ENCODE peak calls at places on chromosomes 12 and 14, in nine cellular contexts. One of them, this sample, is unnamed.

GRCh38 chr12:62581288-62582064 is 114.8 kb downstream of the MON2 start:
- DNase-seq in fibroblast of pulmonary artery: peak; percentile 81
- DNase-seq in cardiac fibroblast: peak; percentile 82
- DNase-seq in thoracic aorta: no peak
- DNase-seq in heart left ventricle: peak; percentile 50
- DNase-seq in type B pancreatic cell: no peak
- DNase-seq in transverse colon: no peak
- DNase-seq in nephron progenitor cell: no peak
- DNase-seq in dorsolateral prefrontal cortex: no peak
- DNase-seq in this sample: peak; percentile 53

GRCh38 chr12:132196038-132196872 is 52.0 kb downstream of the NOC4L start:
- DNase-seq in transverse colon: no peak
- DNase-seq in thoracic aorta: no peak
- DNase-seq in dorsolateral prefrontal cortex: no peak
- DNase-seq in fibroblast of pulmonary artery: no peak
- DNase-seq in type B pancreatic cell: no peak
- DNase-seq in nephron progenitor cell: no peak
- DNase-seq in cardiac fibroblast: no peak
- DNase-seq in heart left ventricle: no peak
- DNase-seq in this sample: peak; percentile 4

GRCh38 chr14:28751467-28752058 is 15.0 kb upstream of the FOXG1 start:
- DNase-seq in heart left ventricle: no peak
- DNase-seq in nephron progenitor cell: peak; percentile 62
- DNase-seq in transverse colon: no peak
- DNase-seq in thoracic aorta: no peak
- DNase-seq in cardiac fibroblast: peak; percentile 71
- DNase-seq in type B pancreatic cell: no peak
- DNase-seq in dorsolateral prefrontal cortex: peak; percentile 56
- DNase-seq in fibroblast of pulmonary artery: peak; percentile 78
- DNase-seq in this sample: peak; percentile 73

GRCh38 chr12:107622005-107622404 is 63.6 kb upstream of the PWP1 start:
- DNase-seq in type B pancreatic cell: no peak
- DNase-seq in nephron progenitor cell: peak; percentile 26
- DNase-seq in heart left ventricle: no peak
- DNase-seq in fibroblast of pulmonary artery: peak; percentile 11
- DNase-seq in thoracic aorta: no peak
- DNase-seq in transverse colon: no peak
- DNase-seq in cardiac fibroblast: peak; percentile 2
- DNase-seq in dorsolateral prefrontal cortex: no peak
- DNase-seq in this sample: peak; percentile 25

GRCh38 chr12:122060069-122060468 is 18.5 kb upstream of the MLXIP start:
- DNase-seq in type B pancreatic cell: no peak
- DNase-seq in cardiac fibroblast: peak; percentile 14
- DNase-seq in thoracic aorta: no peak
- DNase-seq in fibroblast of pulmonary artery: no peak
- DNase-seq in dorsolateral prefrontal cortex: no peak
- DNase-seq in nephron progenitor cell: no peak
- DNase-seq in transverse colon: no peak
- DNase-seq in heart left ventricle: peak; percentile 52
- DNase-seq in this sample: no peak

GRCh38 chr12:9118161-9118560 is 2.4 kb upstream of the A2M start:
- DNase-seq in fibroblast of pulmonary artery: no peak
- DNase-seq in dorsolateral prefrontal cortex: no peak
- DNase-seq in transverse colon: no peak
- DNase-seq in cardiac fibroblast: peak; percentile 4
- DNase-seq in heart left ventricle: no peak
- DNase-seq in type B pancreatic cell: no peak
- DNase-seq in thoracic aorta: no peak
- DNase-seq in nephron progenitor cell: no peak
- DNase-seq in this sample: no peak

GRCh38 chr14:68846466-68846865 is 53.6 kb upstream of the ZFP36L1 start:
- DNase-seq in dorsolateral prefrontal cortex: no peak
- DNase-seq in transverse colon: no peak
- DNase-seq in nephron progenitor cell: no peak
- DNase-seq in heart left ventricle: no peak
- DNase-seq in cardiac fibroblast: no peak
- DNase-seq in thoracic aorta: no peak
- DNase-seq in fibroblast of pulmonary artery: no peak
- DNase-seq in type B pancreatic cell: no peak
- DNase-seq in this sample: no peak

GRCh38 chr12:128008341-128008740 is 258.6 kb upstream of the TMEM132C start:
- DNase-seq in nephron progenitor cell: no peak
- DNase-seq in cardiac fibroblast: no peak
- DNase-seq in heart left ventricle: no peak
- DNase-seq in transverse colon: no peak
- DNase-seq in thoracic aorta: no peak
- DNase-seq in type B pancreatic cell: no peak
- DNase-seq in fibroblast of pulmonary artery: peak; percentile 3
- DNase-seq in dorsolateral prefrontal cortex: no peak
- DNase-seq in this sample: no peak

GRCh38 chr12:10147714-10148403 is 17.9 kb upstream of the CLEC7A start:
- DNase-seq in type B pancreatic cell: no peak
- DNase-seq in heart left ventricle: no peak
- DNase-seq in dorsolateral prefrontal cortex: no peak
- DNase-seq in fibroblast of pulmonary artery: no peak
- DNase-seq in thoracic aorta: no peak
- DNase-seq in nephron progenitor cell: no peak
- DNase-seq in cardiac fibroblast: no peak
- DNase-seq in transverse colon: no peak
- DNase-seq in this sample: no peak

GRCh38 chr14:79332504-79333197 is 878.7 kb downstream of the DIO2 start:
- DNase-seq in cardiac fibroblast: no peak
- DNase-seq in dorsolateral prefrontal cortex: no peak
- DNase-seq in type B pancreatic cell: no peak
- DNase-seq in fibroblast of pulmonary artery: no peak
- DNase-seq in heart left ventricle: no peak
- DNase-seq in nephron progenitor cell: no peak
- DNase-seq in thoracic aorta: no peak
- DNase-seq in transverse colon: no peak
- DNase-seq in this sample: no peak

DNA sequence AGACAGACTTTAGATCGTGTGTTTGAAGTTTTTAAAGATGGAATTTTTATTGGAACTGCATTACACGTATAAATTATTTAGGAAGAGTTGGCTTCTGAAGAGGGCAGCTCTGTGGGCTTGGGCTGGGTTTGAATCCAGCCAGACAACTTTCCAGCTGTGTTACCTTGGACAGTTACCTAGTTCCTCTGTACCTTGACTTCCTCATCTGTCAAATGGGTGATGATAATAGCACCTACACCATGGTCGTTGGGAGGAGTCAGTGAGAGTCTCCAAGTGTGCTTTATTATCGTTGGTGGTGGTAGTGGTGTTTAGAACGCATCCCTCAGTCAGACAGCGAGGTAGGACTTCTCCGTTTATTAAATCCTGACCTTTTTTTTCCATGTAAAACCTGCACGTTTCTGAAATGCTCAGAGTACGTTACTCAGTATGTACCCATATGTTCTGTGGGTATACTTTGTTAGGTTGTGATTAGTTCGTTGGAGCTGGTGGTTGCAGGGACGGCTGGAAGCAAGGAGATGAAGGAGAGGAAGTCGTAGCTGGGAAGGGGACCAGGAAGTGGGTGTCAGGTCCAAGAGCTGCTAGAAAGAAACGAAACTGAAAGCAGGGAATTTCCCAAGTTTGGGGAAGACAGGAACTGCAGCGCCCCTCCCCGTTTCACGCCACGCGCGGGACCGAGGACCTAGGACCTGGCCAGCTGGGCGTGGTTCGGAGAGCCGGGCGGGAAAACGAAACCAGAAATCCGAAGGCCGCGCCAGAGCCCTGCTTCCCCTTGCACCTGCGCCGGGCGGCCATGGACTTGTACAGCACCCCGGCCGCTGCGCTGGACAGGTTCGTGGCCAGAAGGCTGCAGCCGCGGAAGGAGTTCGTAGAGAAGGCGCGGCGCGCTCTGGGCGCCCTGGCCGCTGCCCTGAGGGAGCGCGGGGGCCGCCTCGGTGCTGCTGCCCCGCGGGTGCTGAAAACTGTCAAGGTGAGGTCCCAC is at the start of gene OAS3:
- DNase-seq in cardiac fibroblast: peak; percentile 84
- DNase-seq in heart left ventricle: peak; percentile 90
- DNase-seq in transverse colon: peak; percentile 90
- DNase-seq in fibroblast of pulmonary artery: peak; percentile 49
- DNase-seq in type B pancreatic cell: no peak
- DNase-seq in thoracic aorta: peak; percentile 54
- DNase-seq in dorsolateral prefrontal cortex: peak; percentile 66
- DNase-seq in nephron progenitor cell: peak; percentile 41
- DNase-seq in this sample: peak; percentile 79
- TF ChIP-seq CTCF in cardiac fibroblast: no peak
- TF ChIP-seq CTCF in heart left ventricle: no peak
- TF ChIP-seq CTCF in transverse colon: no peak
- TF ChIP-seq CTCF in fibroblast of pulmonary artery: no peak
- TF ChIP-seq CTCF in type B pancreatic cell: no peak
- TF ChIP-seq CTCF in thoracic aorta: no peak
- TF ChIP-seq CTCF in dorsolateral prefrontal cortex: peak; percentile 26
- TF ChIP-seq CTCF in nephron progenitor cell: no peak
- TF ChIP-seq CTCF in this sample: no peak

GRCh38 chr12:31737763-31738162 is 8.9 kb upstream of the AMN1 start:
- DNase-seq in cardiac fibroblast: no peak
- DNase-seq in heart left ventricle: no peak
- DNase-seq in transverse colon: no peak
- DNase-seq in dorsolateral prefrontal cortex: no peak
- DNase-seq in fibroblast of pulmonary artery: no peak
- DNase-seq in thoracic aorta: no peak
- DNase-seq in nephron progenitor cell: no peak
- DNase-seq in type B pancreatic cell: no peak
- DNase-seq in this sample: no peak

GRCh38 chr12:31732926-31733548 is 4.2 kb upstream of the AMN1 start:
- DNase-seq in dorsolateral prefrontal cortex: no peak
- DNase-seq in nephron progenitor cell: no peak
- DNase-seq in type B pancreatic cell: no peak
- DNase-seq in thoracic aorta: no peak
- DNase-seq in fibroblast of pulmonary artery: peak; percentile 84
- DNase-seq in heart left ventricle: no peak
- DNase-seq in cardiac fibroblast: peak; percentile 75
- DNase-seq in transverse colon: no peak
- DNase-seq in this sample: peak; percentile 97

GRCh38 chr12:31740618-31741017 is 11.8 kb upstream of the AMN1 start:
- DNase-seq in fibroblast of pulmonary artery: no peak
- DNase-seq in thoracic aorta: no peak
- DNase-seq in dorsolateral prefrontal cortex: no peak
- DNase-seq in heart left ventricle: no peak
- DNase-seq in cardiac fibroblast: no peak
- DNase-seq in transverse colon: no peak
- DNase-seq in type B pancreatic cell: no peak
- DNase-seq in nephron progenitor cell: no peak
- DNase-seq in this sample: no peak

GRCh38 chr12:31736472-31736871 is 7.7 kb upstream of the AMN1 start:
- DNase-seq in thoracic aorta: no peak
- DNase-seq in fibroblast of pulmonary artery: peak; percentile 87
- DNase-seq in transverse colon: no peak
- DNase-seq in dorsolateral prefrontal cortex: no peak
- DNase-seq in heart left ventricle: no peak
- DNase-seq in type B pancreatic cell: no peak
- DNase-seq in cardiac fibroblast: peak; percentile 82
- DNase-seq in nephron progenitor cell: no peak
- DNase-seq in this sample: no peak

GRCh38 chr12:31737345-31737744 is 8.5 kb upstream of the AMN1 start:
- DNase-seq in nephron progenitor cell: no peak
- DNase-seq in heart left ventricle: no peak
- DNase-seq in transverse colon: no peak
- DNase-seq in thoracic aorta: no peak
- DNase-seq in dorsolateral prefrontal cortex: no peak
- DNase-seq in type B pancreatic cell: no peak
- DNase-seq in fibroblast of pulmonary artery: no peak
- DNase-seq in cardiac fibroblast: no peak
- DNase-seq in this sample: no peak
- TF ChIP-seq CTCF in nephron progenitor cell: no peak
- TF ChIP-seq CTCF in heart left ventricle: no peak
- TF ChIP-seq CTCF in transverse colon: no peak
- TF ChIP-seq CTCF in thoracic aorta: no peak
- TF ChIP-seq CTCF in dorsolateral prefrontal cortex: no peak
- TF ChIP-seq CTCF in type B pancreatic cell: no peak
- TF ChIP-seq CTCF in fibroblast of pulmonary artery: no peak
- TF ChIP-seq CTCF in cardiac fibroblast: no peak
- TF ChIP-seq CTCF in this sample: no peak

DNA sequence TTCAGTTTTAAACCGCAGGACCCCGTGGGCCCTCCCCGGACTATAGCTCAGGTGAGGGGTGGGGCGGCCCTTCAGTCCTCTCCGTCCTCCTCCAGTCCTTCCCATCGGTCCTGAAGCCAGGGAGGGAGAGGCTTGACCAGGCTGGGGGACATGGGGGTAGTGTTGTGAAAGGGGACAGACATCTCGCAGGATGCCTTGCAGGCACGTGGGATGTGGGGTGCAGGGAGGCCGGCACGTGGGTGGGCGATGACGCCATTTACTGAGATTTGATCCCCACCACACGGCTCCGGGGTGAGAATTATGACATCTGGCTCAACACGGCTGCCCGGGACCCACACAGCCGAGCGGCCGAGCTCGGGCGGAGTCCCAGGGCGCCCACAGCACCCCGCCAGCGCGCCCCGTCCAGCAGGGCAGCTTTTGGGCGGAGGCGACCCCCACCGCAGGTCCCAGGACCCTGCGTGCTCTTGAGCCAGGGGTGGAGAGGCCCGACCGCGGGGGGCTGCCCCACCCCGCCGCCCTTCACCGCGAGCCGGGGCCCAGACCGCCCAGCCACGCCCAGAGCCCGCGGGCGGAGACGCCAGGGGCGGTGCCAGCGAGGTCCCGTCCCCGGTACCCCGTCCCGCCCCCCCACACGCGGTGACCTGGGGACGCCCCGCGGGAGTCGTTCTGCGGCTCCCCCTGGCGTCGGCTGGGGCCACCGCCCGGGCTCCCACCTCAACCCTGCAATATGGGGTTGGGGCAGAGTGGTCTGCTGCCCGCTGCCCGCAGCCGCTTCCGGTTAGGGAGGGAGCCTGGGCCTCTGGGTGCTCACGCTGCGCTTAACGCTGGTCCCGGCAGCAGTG is 3.3 kb upstream of the EXOC3L4 start:
- DNase-seq in transverse colon: peak; percentile 85
- DNase-seq in cardiac fibroblast: peak; percentile 46
- DNase-seq in thoracic aorta: no peak
- DNase-seq in dorsolateral prefrontal cortex: no peak
- DNase-seq in heart left ventricle: peak; percentile 72
- DNase-seq in fibroblast of pulmonary artery: peak; percentile 27
- DNase-seq in nephron progenitor cell: peak; percentile 82
- DNase-seq in type B pancreatic cell: no peak
- DNase-seq in this sample: no peak
- TF ChIP-seq CTCF in transverse colon: peak; percentile 37
- TF ChIP-seq CTCF in cardiac fibroblast: peak; percentile 25
- TF ChIP-seq CTCF in thoracic aorta: no peak
- TF ChIP-seq CTCF in dorsolateral prefrontal cortex: peak; percentile 66
- TF ChIP-seq CTCF in heart left ventricle: peak; percentile 53
- TF ChIP-seq CTCF in fibroblast of pulmonary artery: peak; percentile 22
- TF ChIP-seq CTCF in nephron progenitor cell: peak; percentile 45
- TF ChIP-seq CTCF in type B pancreatic cell: peak; percentile 65
- TF ChIP-seq CTCF in this sample: peak; percentile 35

DNA sequence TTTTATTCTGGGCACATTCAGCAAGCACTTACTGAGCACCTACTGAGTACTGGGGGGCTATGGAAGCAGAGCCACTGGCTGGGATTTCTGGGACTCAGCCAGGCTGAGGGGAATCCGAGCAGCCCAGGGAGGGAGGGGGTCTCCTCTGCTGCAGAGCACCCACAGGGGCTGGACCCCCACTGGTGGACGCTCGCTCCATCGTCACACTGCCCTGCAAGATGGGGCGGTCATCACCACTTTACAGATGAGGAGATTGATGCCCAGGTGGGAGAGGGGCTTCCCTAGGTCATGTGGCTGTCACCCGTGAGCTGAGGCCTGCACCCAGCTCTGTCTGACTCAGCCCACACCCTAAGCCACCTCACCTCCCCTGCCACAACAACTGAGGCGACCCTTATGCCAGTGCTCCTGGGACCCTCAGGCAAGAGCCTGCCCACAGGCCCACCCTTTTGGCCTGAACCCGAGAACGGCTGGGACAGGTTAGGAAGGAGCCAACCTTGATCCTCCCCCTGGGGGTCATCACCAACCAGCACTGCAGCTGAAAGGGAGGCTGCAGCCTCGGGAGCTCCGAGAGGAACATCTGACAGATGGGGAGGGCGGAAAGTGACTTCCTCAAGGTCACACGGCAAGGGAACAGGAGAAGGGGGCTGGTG is 74.4 kb downstream of the SERPINA3 start:
- DNase-seq in fibroblast of pulmonary artery: no peak
- DNase-seq in heart left ventricle: no peak
- DNase-seq in type B pancreatic cell: no peak
- DNase-seq in cardiac fibroblast: no peak
- DNase-seq in thoracic aorta: no peak
- DNase-seq in transverse colon: no peak
- DNase-seq in nephron progenitor cell: no peak
- DNase-seq in dorsolateral prefrontal cortex: no peak
- DNase-seq in this sample: no peak
- TF ChIP-seq CTCF in fibroblast of pulmonary artery: no peak
- TF ChIP-seq CTCF in heart left ventricle: no peak
- TF ChIP-seq CTCF in type B pancreatic cell: no peak
- TF ChIP-seq CTCF in cardiac fibroblast: peak; percentile 39
- TF ChIP-seq CTCF in thoracic aorta: no peak
- TF ChIP-seq CTCF in transverse colon: no peak
- TF ChIP-seq CTCF in nephron progenitor cell: no peak
- TF ChIP-seq CTCF in dorsolateral prefrontal cortex: no peak
- TF ChIP-seq CTCF in this sample: no peak